ENCODE peak calls at places on chromosomes 7 and 10, in nine cellular contexts. One of them, this sample, is unnamed.

GRCh38 chr7:66928388-66928787 is 7.4 kb downstream of the TMEM248 start:
- DNase-seq in WTC11: no peak
- DNase-seq in renal cortical epithelial cell: no peak
- DNase-seq in stimulated activated CD4-positive, alpha-beta T cell treated with anti-CD3 and anti-CD28 coated beads, Interleukin-4, amount 100 ng/mL, for 24 hours: no peak
- DNase-seq in iPS-NIHi11: no peak
- DNase-seq in caudate nucleus: no peak
- DNase-seq in cardiac septum: no peak
- DNase-seq in activated T-helper 1 cell treated with Interleukin-2 at 50 U/mL for 16 hours: no peak
- DNase-seq in H4: no peak
- DNase-seq in this sample: no peak

GRCh38 chr10:110156046-110156445 is 51.4 kb upstream of the MXI1 start:
- DNase-seq in activated T-helper 1 cell treated with Interleukin-2 at 50 U/mL for 16 hours: no peak
- DNase-seq in caudate nucleus: no peak
- DNase-seq in iPS-NIHi11: no peak
- DNase-seq in stimulated activated CD4-positive, alpha-beta T cell treated with anti-CD3 and anti-CD28 coated beads, Interleukin-4, amount 100 ng/mL, for 24 hours: no peak
- DNase-seq in H4: no peak
- DNase-seq in renal cortical epithelial cell: no peak
- DNase-seq in WTC11: no peak
- DNase-seq in cardiac septum: no peak
- DNase-seq in this sample: no peak

GRCh38 chr10:44399478-44400451 is 14.9 kb upstream of the CXCL12 start:
- DNase-seq in H4: no peak
- DNase-seq in renal cortical epithelial cell: peak; percentile 39
- DNase-seq in cardiac septum: peak; percentile 61
- DNase-seq in stimulated activated CD4-positive, alpha-beta T cell treated with anti-CD3 and anti-CD28 coated beads, Interleukin-4, amount 100 ng/mL, for 24 hours: no peak
- DNase-seq in caudate nucleus: no peak
- DNase-seq in iPS-NIHi11: no peak
- DNase-seq in WTC11: no peak
- DNase-seq in activated T-helper 1 cell treated with Interleukin-2 at 50 U/mL for 16 hours: no peak
- DNase-seq in this sample: no peak

GRCh38 chr10:88260329-88261051 is 322.6 kb downstream of the RNLS start:
- DNase-seq in WTC11: no peak
- DNase-seq in stimulated activated CD4-positive, alpha-beta T cell treated with anti-CD3 and anti-CD28 coated beads, Interleukin-4, amount 100 ng/mL, for 24 hours: no peak
- DNase-seq in renal cortical epithelial cell: no peak
- DNase-seq in cardiac septum: no peak
- DNase-seq in iPS-NIHi11: no peak
- DNase-seq in activated T-helper 1 cell treated with Interleukin-2 at 50 U/mL for 16 hours: no peak
- DNase-seq in caudate nucleus: no peak
- DNase-seq in H4: no peak
- DNase-seq in this sample: no peak

GRCh38 chr7:128448751-128449300 is 6.9 kb upstream of the HILPDA start:
- DNase-seq in H4: no peak
- DNase-seq in renal cortical epithelial cell: no peak
- DNase-seq in cardiac septum: no peak
- DNase-seq in WTC11: no peak
- DNase-seq in activated T-helper 1 cell treated with Interleukin-2 at 50 U/mL for 16 hours: no peak
- DNase-seq in caudate nucleus: no peak
- DNase-seq in iPS-NIHi11: no peak
- DNase-seq in stimulated activated CD4-positive, alpha-beta T cell treated with anti-CD3 and anti-CD28 coated beads, Interleukin-4, amount 100 ng/mL, for 24 hours: no peak
- DNase-seq in this sample: no peak

GRCh38 chr7:112414855-112415490 is 35.3 kb upstream of the IFRD1 start:
- DNase-seq in iPS-NIHi11: peak; percentile 44
- DNase-seq in stimulated activated CD4-positive, alpha-beta T cell treated with anti-CD3 and anti-CD28 coated beads, Interleukin-4, amount 100 ng/mL, for 24 hours: no peak
- DNase-seq in WTC11: no peak
- DNase-seq in activated T-helper 1 cell treated with Interleukin-2 at 50 U/mL for 16 hours: no peak
- DNase-seq in renal cortical epithelial cell: peak; percentile 69
- DNase-seq in caudate nucleus: no peak
- DNase-seq in cardiac septum: no peak
- DNase-seq in H4: peak; percentile 54
- DNase-seq in this sample: peak; percentile 70

GRCh38 chr10:109883859-109884771 is 39.2 kb downstream of the XPNPEP1 start:
- DNase-seq in activated T-helper 1 cell treated with Interleukin-2 at 50 U/mL for 16 hours: peak; percentile 39
- DNase-seq in cardiac septum: peak; percentile 86
- DNase-seq in renal cortical epithelial cell: peak; percentile 87
- DNase-seq in caudate nucleus: peak; percentile 78
- DNase-seq in H4: peak; percentile 90
- DNase-seq in iPS-NIHi11: peak; percentile 94
- DNase-seq in WTC11: peak; percentile 84
- DNase-seq in stimulated activated CD4-positive, alpha-beta T cell treated with anti-CD3 and anti-CD28 coated beads, Interleukin-4, amount 100 ng/mL, for 24 hours: peak; percentile 71
- DNase-seq in this sample: peak; percentile 85

GRCh38 chr7:11256501-11256900 is 282.8 kb downstream of the PHF14 start:
- DNase-seq in caudate nucleus: no peak
- DNase-seq in WTC11: no peak
- DNase-seq in cardiac septum: no peak
- DNase-seq in renal cortical epithelial cell: no peak
- DNase-seq in stimulated activated CD4-positive, alpha-beta T cell treated with anti-CD3 and anti-CD28 coated beads, Interleukin-4, amount 100 ng/mL, for 24 hours: no peak
- DNase-seq in activated T-helper 1 cell treated with Interleukin-2 at 50 U/mL for 16 hours: no peak
- DNase-seq in H4: no peak
- DNase-seq in iPS-NIHi11: no peak
- DNase-seq in this sample: no peak

GRCh38 chr7:98202367-98203195 is 8.7 kb upstream of the BHLHA15 start:
- DNase-seq in cardiac septum: no peak
- DNase-seq in WTC11: no peak
- DNase-seq in activated T-helper 1 cell treated with Interleukin-2 at 50 U/mL for 16 hours: peak; percentile 17
- DNase-seq in stimulated activated CD4-positive, alpha-beta T cell treated with anti-CD3 and anti-CD28 coated beads, Interleukin-4, amount 100 ng/mL, for 24 hours: peak; percentile 64
- DNase-seq in renal cortical epithelial cell: peak; percentile 7
- DNase-seq in caudate nucleus: no peak
- DNase-seq in iPS-NIHi11: no peak
- DNase-seq in H4: no peak
- DNase-seq in this sample: peak; percentile 91

GRCh38 chr7:25805027-25805687 is 346.8 kb upstream of the NFE2L3 start:
- DNase-seq in activated T-helper 1 cell treated with Interleukin-2 at 50 U/mL for 16 hours: no peak
- DNase-seq in WTC11: no peak
- DNase-seq in cardiac septum: no peak
- DNase-seq in stimulated activated CD4-positive, alpha-beta T cell treated with anti-CD3 and anti-CD28 coated beads, Interleukin-4, amount 100 ng/mL, for 24 hours: no peak
- DNase-seq in iPS-NIHi11: no peak
- DNase-seq in H4: no peak
- DNase-seq in caudate nucleus: no peak
- DNase-seq in renal cortical epithelial cell: peak; percentile 27
- DNase-seq in this sample: no peak

GRCh38 chr7:37230221-37230620 is 218.4 kb downstream of the ELMO1 start:
- DNase-seq in renal cortical epithelial cell: peak; percentile 18
- DNase-seq in stimulated activated CD4-positive, alpha-beta T cell treated with anti-CD3 and anti-CD28 coated beads, Interleukin-4, amount 100 ng/mL, for 24 hours: peak; percentile 12
- DNase-seq in cardiac septum: peak; percentile 75
- DNase-seq in H4: no peak
- DNase-seq in activated T-helper 1 cell treated with Interleukin-2 at 50 U/mL for 16 hours: no peak
- DNase-seq in WTC11: no peak
- DNase-seq in iPS-NIHi11: peak; percentile 8
- DNase-seq in caudate nucleus: peak; percentile 24
- DNase-seq in this sample: peak; percentile 40

GRCh38 chr7:29224726-29225125 is 30.2 kb downstream of the CHN2 start:
- DNase-seq in activated T-helper 1 cell treated with Interleukin-2 at 50 U/mL for 16 hours: no peak
- DNase-seq in stimulated activated CD4-positive, alpha-beta T cell treated with anti-CD3 and anti-CD28 coated beads, Interleukin-4, amount 100 ng/mL, for 24 hours: no peak
- DNase-seq in cardiac septum: no peak
- DNase-seq in WTC11: no peak
- DNase-seq in iPS-NIHi11: no peak
- DNase-seq in H4: no peak
- DNase-seq in caudate nucleus: no peak
- DNase-seq in renal cortical epithelial cell: peak; percentile 21
- DNase-seq in this sample: no peak

GRCh38 chr7:10300557-10300956 is 673.1 kb upstream of the PHF14 start:
- DNase-seq in iPS-NIHi11: no peak
- DNase-seq in renal cortical epithelial cell: no peak
- DNase-seq in activated T-helper 1 cell treated with Interleukin-2 at 50 U/mL for 16 hours: no peak
- DNase-seq in stimulated activated CD4-positive, alpha-beta T cell treated with anti-CD3 and anti-CD28 coated beads, Interleukin-4, amount 100 ng/mL, for 24 hours: no peak
- DNase-seq in cardiac septum: no peak
- DNase-seq in caudate nucleus: no peak
- DNase-seq in H4: peak; percentile 57
- DNase-seq in WTC11: no peak
- DNase-seq in this sample: no peak

GRCh38 chr7:78114993-78115392 is 316.4 kb downstream of the PHTF2 start:
- DNase-seq in activated T-helper 1 cell treated with Interleukin-2 at 50 U/mL for 16 hours: no peak
- DNase-seq in H4: no peak
- DNase-seq in cardiac septum: no peak
- DNase-seq in caudate nucleus: no peak
- DNase-seq in renal cortical epithelial cell: no peak
- DNase-seq in WTC11: no peak
- DNase-seq in iPS-NIHi11: no peak
- DNase-seq in stimulated activated CD4-positive, alpha-beta T cell treated with anti-CD3 and anti-CD28 coated beads, Interleukin-4, amount 100 ng/mL, for 24 hours: no peak
- DNase-seq in this sample: no peak

GRCh38 chr7:45224832-45225231 is 67.2 kb downstream of the RAMP3 start:
- DNase-seq in WTC11: peak; percentile 56
- DNase-seq in renal cortical epithelial cell: no peak
- DNase-seq in stimulated activated CD4-positive, alpha-beta T cell treated with anti-CD3 and anti-CD28 coated beads, Interleukin-4, amount 100 ng/mL, for 24 hours: no peak
- DNase-seq in caudate nucleus: no peak
- DNase-seq in iPS-NIHi11: peak; percentile 75
- DNase-seq in activated T-helper 1 cell treated with Interleukin-2 at 50 U/mL for 16 hours: no peak
- DNase-seq in cardiac septum: no peak
- DNase-seq in H4: no peak
- DNase-seq in this sample: no peak

GRCh38 chr10:62076872-62077271 is 175.4 kb downstream of the ARID5B start:
- DNase-seq in renal cortical epithelial cell: peak; percentile 65
- DNase-seq in caudate nucleus: no peak
- DNase-seq in H4: no peak
- DNase-seq in stimulated activated CD4-positive, alpha-beta T cell treated with anti-CD3 and anti-CD28 coated beads, Interleukin-4, amount 100 ng/mL, for 24 hours: no peak
- DNase-seq in activated T-helper 1 cell treated with Interleukin-2 at 50 U/mL for 16 hours: no peak
- DNase-seq in WTC11: no peak
- DNase-seq in iPS-NIHi11: no peak
- DNase-seq in cardiac septum: no peak
- DNase-seq in this sample: no peak

GRCh38 chr10:3803884-3804741 is 19.1 kb upstream of the KLF6 start:
- DNase-seq in WTC11: no peak
- DNase-seq in stimulated activated CD4-positive, alpha-beta T cell treated with anti-CD3 and anti-CD28 coated beads, Interleukin-4, amount 100 ng/mL, for 24 hours: peak; percentile 77
- DNase-seq in renal cortical epithelial cell: no peak
- DNase-seq in activated T-helper 1 cell treated with Interleukin-2 at 50 U/mL for 16 hours: no peak
- DNase-seq in H4: no peak
- DNase-seq in iPS-NIHi11: no peak
- DNase-seq in cardiac septum: no peak
- DNase-seq in caudate nucleus: no peak
- DNase-seq in this sample: no peak

GRCh38 chr10:124849111-124849773 is 47.6 kb downstream of the ABRAXAS2 start:
- DNase-seq in stimulated activated CD4-positive, alpha-beta T cell treated with anti-CD3 and anti-CD28 coated beads, Interleukin-4, amount 100 ng/mL, for 24 hours: no peak
- DNase-seq in cardiac septum: no peak
- DNase-seq in activated T-helper 1 cell treated with Interleukin-2 at 50 U/mL for 16 hours: no peak
- DNase-seq in H4: no peak
- DNase-seq in caudate nucleus: no peak
- DNase-seq in iPS-NIHi11: no peak
- DNase-seq in renal cortical epithelial cell: no peak
- DNase-seq in WTC11: no peak
- DNase-seq in this sample: no peak

GRCh38 chr10:58697691-58698090 is 185.0 kb downstream of the BICC1 start:
- DNase-seq in iPS-NIHi11: no peak
- DNase-seq in stimulated activated CD4-positive, alpha-beta T cell treated with anti-CD3 and anti-CD28 coated beads, Interleukin-4, amount 100 ng/mL, for 24 hours: no peak
- DNase-seq in H4: no peak
- DNase-seq in WTC11: no peak
- DNase-seq in renal cortical epithelial cell: no peak
- DNase-seq in cardiac septum: no peak
- DNase-seq in activated T-helper 1 cell treated with Interleukin-2 at 50 U/mL for 16 hours: no peak
- DNase-seq in caudate nucleus: peak; percentile 44
- DNase-seq in this sample: no peak

GRCh38 chr7:73482746-73483145 is 39.3 kb downstream of the BAZ1B start:
- DNase-seq in renal cortical epithelial cell: no peak
- DNase-seq in cardiac septum: no peak
- DNase-seq in iPS-NIHi11: peak; percentile 38
- DNase-seq in H4: no peak
- DNase-seq in WTC11: no peak
- DNase-seq in stimulated activated CD4-positive, alpha-beta T cell treated with anti-CD3 and anti-CD28 coated beads, Interleukin-4, amount 100 ng/mL, for 24 hours: no peak
- DNase-seq in activated T-helper 1 cell treated with Interleukin-2 at 50 U/mL for 16 hours: no peak
- DNase-seq in caudate nucleus: no peak
- DNase-seq in this sample: no peak

GRCh38 chr10:8017276-8017675 is 37.2 kb upstream of the GATA3 start:
- DNase-seq in H4: no peak
- DNase-seq in caudate nucleus: no peak
- DNase-seq in stimulated activated CD4-positive, alpha-beta T cell treated with anti-CD3 and anti-CD28 coated beads, Interleukin-4, amount 100 ng/mL, for 24 hours: no peak
- DNase-seq in iPS-NIHi11: no peak
- DNase-seq in WTC11: no peak
- DNase-seq in renal cortical epithelial cell: no peak
- DNase-seq in cardiac septum: no peak
- DNase-seq in activated T-helper 1 cell treated with Interleukin-2 at 50 U/mL for 16 hours: no peak
- DNase-seq in this sample: no peak

GRCh38 chr7:2566890-2567662 is 8.3 kb downstream of the IQCE start:
- DNase-seq in cardiac septum: no peak
- DNase-seq in caudate nucleus: no peak
- DNase-seq in stimulated activated CD4-positive, alpha-beta T cell treated with anti-CD3 and anti-CD28 coated beads, Interleukin-4, amount 100 ng/mL, for 24 hours: peak; percentile 30
- DNase-seq in iPS-NIHi11: no peak
- DNase-seq in renal cortical epithelial cell: no peak
- DNase-seq in activated T-helper 1 cell treated with Interleukin-2 at 50 U/mL for 16 hours: no peak
- DNase-seq in H4: no peak
- DNase-seq in WTC11: no peak
- DNase-seq in this sample: no peak

GRCh38 chr7:77655836-77656455 is 40.3 kb upstream of the RSBN1L start:
- DNase-seq in caudate nucleus: no peak
- DNase-seq in stimulated activated CD4-positive, alpha-beta T cell treated with anti-CD3 and anti-CD28 coated beads, Interleukin-4, amount 100 ng/mL, for 24 hours: no peak
- DNase-seq in cardiac septum: no peak
- DNase-seq in H4: no peak
- DNase-seq in WTC11: no peak
- DNase-seq in activated T-helper 1 cell treated with Interleukin-2 at 50 U/mL for 16 hours: no peak
- DNase-seq in renal cortical epithelial cell: peak; percentile 21
- DNase-seq in iPS-NIHi11: no peak
- DNase-seq in this sample: no peak

GRCh38 chr7:48680996-48681395 is 243.4 kb upstream of the CDC14C start:
- DNase-seq in stimulated activated CD4-positive, alpha-beta T cell treated with anti-CD3 and anti-CD28 coated beads, Interleukin-4, amount 100 ng/mL, for 24 hours: no peak
- DNase-seq in H4: no peak
- DNase-seq in WTC11: no peak
- DNase-seq in cardiac septum: no peak
- DNase-seq in activated T-helper 1 cell treated with Interleukin-2 at 50 U/mL for 16 hours: no peak
- DNase-seq in iPS-NIHi11: no peak
- DNase-seq in renal cortical epithelial cell: peak; percentile 27
- DNase-seq in caudate nucleus: no peak
- DNase-seq in this sample: no peak

GRCh38 chr7:83976302-83976701 is 218.3 kb downstream of the SEMA3A start:
- DNase-seq in cardiac septum: no peak
- DNase-seq in WTC11: no peak
- DNase-seq in iPS-NIHi11: peak; percentile 5
- DNase-seq in activated T-helper 1 cell treated with Interleukin-2 at 50 U/mL for 16 hours: no peak
- DNase-seq in stimulated activated CD4-positive, alpha-beta T cell treated with anti-CD3 and anti-CD28 coated beads, Interleukin-4, amount 100 ng/mL, for 24 hours: peak; percentile 4
- DNase-seq in H4: peak; percentile 43
- DNase-seq in renal cortical epithelial cell: peak; percentile 26
- DNase-seq in caudate nucleus: no peak
- DNase-seq in this sample: peak; percentile 53

This sample was measured in SW480.